ENCODE peak calls at places on chromosomes 7 and 10, in four cellular contexts. C, Z, I and O are unnamed samples.

GRCh38 chr10:133131754-133132710 is 28.0 kb upstream of the KNDC1 start:
- DNase-seq in C (no peak), Z (peak), I (no peak), O (peak)

GRCh38 chr7:977326-978048 is 2.1 kb upstream of the COX19 start:
- DNase-seq in Z (peak), I (no peak), C (no peak), O (peak)

GRCh38 chr7:35022725-35023124 is 14.6 kb downstream of the DPY19L1 start:
- DNase-seq in Z (no peak), I (no peak), C (no peak), O (peak)

GRCh38 chr7:90320801-90321494 is at the start of gene FAM237B:
- DNase-seq in C (no peak), I (no peak), Z (peak), O (peak)

GRCh38 chr10:65570143-65571010 is 1355.5 kb upstream of the LRRTM3 start:
- DNase-seq in I (no peak), C (no peak), Z (peak), O (peak)

GRCh38 chr7:73567701-73568685 is 10.4 kb downstream of the TBL2 start:
- DNase-seq in I (no peak), Z (peak), C (no peak), O (no peak)

GRCh38 chr7:8455426-8455825 is 22.0 kb downstream of the NXPH1 start:
- DNase-seq in C (no peak), Z (no peak), I (no peak), O (no peak)

GRCh38 chr7:106568002-106568679 is 92.8 kb downstream of the CCDC71L start:
- DNase-seq in I (no peak), C (no peak), Z (no peak), O (no peak)

GRCh38 chr7:40382145-40382544 is 247.3 kb downstream of the SUGCT start:
- DNase-seq in C (no peak), Z (no peak), I (no peak), O (no peak)

GRCh38 chr10:132240581-132240980 is 53.8 kb downstream of the DPYSL4 start:
- DNase-seq in Z (no peak), C (no peak), I (no peak), O (no peak)

GRCh38 chr10:74851834-74852233 is 25.4 kb downstream of the KAT6B start:
- DNase-seq in Z (no peak), I (no peak), C (no peak), O (no peak)

GRCh38 chr7:159218216-159219006 is 73.7 kb upstream of the VIPR2 start:
- DNase-seq in C (no peak), Z (no peak), I (no peak), O (no peak)

GRCh38 chr7:108669958-108670357 is 100.3 kb downstream of the DNAJB9 start:
- DNase-seq in I (no peak), Z (no peak), C (no peak), O (no peak)

GRCh38 chr10:33211123-33211878 is 123.2 kb downstream of the NRP1 start:
- DNase-seq in I (no peak), C (no peak), Z (no peak), O (peak)

GRCh38 chr7:75740846-75741497 is 2.2 kb upstream of the HIP1 start:
- DNase-seq in C (no peak), I (no peak), Z (no peak), O (no peak)

DNA sequence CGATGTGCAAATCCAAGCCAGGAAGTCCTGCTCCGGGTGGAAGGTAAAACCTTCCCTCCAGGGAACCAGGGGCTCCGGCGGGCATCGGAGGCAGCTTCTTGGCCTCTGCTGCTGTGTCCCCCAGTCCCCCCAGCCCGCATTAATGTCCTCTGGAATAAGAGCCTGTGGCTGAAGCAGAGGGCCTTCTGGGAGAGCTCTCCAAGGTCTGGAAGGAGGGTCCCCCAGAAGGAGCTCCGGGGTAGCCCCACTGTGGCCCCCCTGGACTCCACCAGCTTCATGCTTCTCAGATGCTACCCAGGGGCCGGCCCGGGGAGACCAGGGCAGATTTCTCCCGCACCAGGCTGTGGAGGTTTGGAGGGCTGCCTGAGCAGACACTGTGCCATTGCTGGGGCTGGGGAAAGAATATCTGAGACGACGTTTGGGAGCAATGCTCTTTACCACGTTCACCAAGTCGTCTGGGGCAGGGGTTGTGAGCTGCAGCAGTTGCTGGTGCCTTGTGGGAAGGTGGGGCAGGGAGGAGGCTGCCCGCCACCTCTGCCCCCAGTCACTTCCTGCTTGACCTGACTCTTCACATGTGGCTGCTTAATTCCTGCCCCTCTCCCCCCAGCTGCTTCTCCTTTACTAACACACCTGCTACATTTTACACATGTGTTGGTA is 8.3 kb downstream of the ZNF853 start:
- DNase-seq in Z (no peak), I (no peak), C (no peak), O (no peak)
- H3K27ac ChIP-seq in Z (peak), I (no peak), C (no peak), O (no peak)

GRCh38 chr10:29144126-29144525 is 144.7 kb upstream of the LYZL1 start:
- DNase-seq in C (no peak), Z (no peak), I (no peak), O (no peak)
- H3K4me3 ChIP-seq in C (no peak), Z (no peak), I (no peak), O (no peak)

GRCh38 chr10:122422266-122422980 is 32.0 kb upstream of the ARMS2 start:
- DNase-seq in I (no peak), C (no peak), Z (no peak), O (no peak)
- H3K27ac ChIP-seq in I (no peak), C (no peak), Z (peak), O (no peak)

DNA sequence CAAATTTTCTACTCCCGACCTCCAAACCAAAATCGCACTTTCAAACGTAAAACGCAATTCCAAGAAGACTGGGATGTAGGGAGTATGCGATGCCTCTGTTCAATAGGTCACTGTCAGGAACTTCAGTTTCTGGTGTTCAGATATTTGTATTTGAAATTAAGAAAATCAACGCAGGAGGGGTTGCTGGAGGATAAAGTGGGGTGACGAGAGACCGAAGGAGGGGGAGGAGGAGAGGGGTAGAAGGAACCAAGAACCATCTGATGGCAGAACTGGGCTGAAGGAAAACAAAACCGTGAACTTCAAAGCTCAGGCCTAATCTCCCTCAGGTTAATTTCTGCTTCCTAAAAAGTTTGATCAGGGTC is 293.8 kb upstream of the NFE2L3 start:
- DNase-seq in Z (no peak), C (no peak), I (no peak), O (no peak)
- H3K4me3 ChIP-seq in Z (no peak), C (no peak), I (no peak), O (peak)

GRCh38 chr7:133705596-133705995 is 421.5 kb upstream of the LRGUK start:
- DNase-seq in I (no peak), Z (no peak), C (peak), O (no peak)

GRCh38 chr7:133706016-133706415 is 421.1 kb upstream of the LRGUK start:
- DNase-seq in C (no peak), Z (no peak), I (no peak), O (no peak)

GRCh38 chr7:133702903-133703302 is 424.2 kb upstream of the LRGUK start:
- DNase-seq in I (no peak), C (no peak), Z (no peak), O (no peak)

GRCh38 chr7:133703547-133703946 is 423.6 kb upstream of the LRGUK start:
- DNase-seq in Z (no peak), C (no peak), I (no peak), O (no peak)

DNA sequence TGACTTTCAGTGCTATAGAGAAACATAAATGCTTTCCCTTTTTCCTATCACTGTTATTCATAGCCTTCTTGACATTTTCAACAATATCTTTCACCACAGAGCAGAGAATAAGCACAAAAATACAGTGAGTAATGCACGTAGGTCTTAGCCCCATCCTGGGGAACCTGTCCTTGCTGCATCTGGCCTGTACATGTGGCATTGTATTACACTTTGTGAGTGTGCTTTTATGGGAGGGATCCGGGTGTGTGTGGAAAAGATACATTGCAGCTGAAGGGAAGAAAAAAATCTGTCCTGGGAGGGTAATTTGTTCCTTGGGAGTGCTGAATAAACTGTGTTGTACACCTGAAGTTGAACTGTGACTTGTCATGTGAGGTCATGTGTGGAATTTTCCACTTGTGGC is 422.7 kb upstream of the LRGUK start:
- DNase-seq in Z (no peak), I (no peak), C (no peak), O (no peak)
- H3K27ac ChIP-seq in Z (no peak), I (no peak), C (no peak), O (no peak)

GRCh38 chr7:130823060-130823459 is 89.1 kb upstream of the KLF14 start:
- DNase-seq in C (no peak), Z (no peak), I (no peak), O (no peak)
- H3K4me3 ChIP-seq in C (no peak), Z (no peak), I (no peak), O (no peak)

GRCh38 chr10:100986623-100986951 is 710 bp downstream of the MRPL43 start:
- DNase-seq in I (no peak), C (no peak), Z (no peak), O (no peak)
- H3K27ac ChIP-seq in I (no peak), C (peak), Z (peak), O (no peak)

DNA sequence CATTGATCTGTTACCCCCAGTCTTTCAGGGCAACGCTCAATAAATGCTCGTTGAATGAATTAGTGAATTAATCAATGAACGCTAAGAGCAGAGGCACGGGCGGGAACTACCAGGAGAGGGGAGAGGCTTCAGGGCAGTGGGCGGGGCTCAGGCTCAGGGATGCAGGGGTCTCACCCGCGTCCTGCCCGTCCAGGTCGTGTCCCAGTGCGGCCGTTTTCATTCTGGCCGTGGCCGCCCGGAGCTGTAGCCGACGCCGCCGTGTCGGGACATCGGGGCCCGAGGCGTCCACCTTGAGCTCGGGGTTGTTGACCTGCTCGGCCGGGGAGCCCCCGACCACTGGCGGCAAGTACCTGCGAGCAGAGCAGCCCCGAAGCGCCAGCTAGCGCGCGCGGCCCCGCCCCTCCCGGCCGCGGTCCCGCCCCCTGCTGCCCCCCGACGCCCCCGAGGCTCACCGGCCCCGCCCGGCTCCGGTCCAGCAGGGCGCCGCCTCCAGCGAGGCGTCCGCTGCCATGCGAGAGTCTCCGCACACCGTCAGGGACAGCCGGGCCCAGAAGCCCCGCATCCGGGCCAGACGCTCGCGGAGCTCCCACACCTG is 2.8 kb upstream of the GAL3ST4 start:
- DNase-seq in Z (peak), C (no peak), I (peak), O (peak)
- H3K4me3 ChIP-seq in Z (peak), C (peak), I (peak), O (no peak)